ENCODE peak calls at places on chromosomes 6 and 20, in nine cellular contexts. V is IMR-90, I is brain microvascular endothelial cell, X is osteoblast, L is transverse colon, C is Panc1, T is Karpas-422, H is neural progenitor cell, N is heart left ventricle. Z is an unnamed sample.

GRCh38 chr6:147900191-147900830 is 391.8 kb downstream of the SAMD5 start:
- DNase-seq in V (peak), N (no peak), L (no peak), T (no peak), I (no peak), H (no peak), X (peak), C (no peak), Z (no peak)

GRCh38 chr6:166586424-166587156 is at the start of gene RAMACL:
- DNase-seq in T (peak), I (no peak), N (no peak), V (no peak), H (peak), X (no peak), L (peak), C (no peak), Z (no peak)

GRCh38 chr6:87105823-87106222 is 10.9 kb upstream of the CGA start:
- DNase-seq in X (no peak), T (no peak), C (no peak), I (no peak), N (no peak), V (peak), L (no peak), H (no peak), Z (no peak)

GRCh38 chr6:39029156-39030011 is 19.2 kb upstream of the GLP1R start:
- DNase-seq in V (no peak), N (no peak), T (peak), C (peak), L (peak), I (peak), X (peak), H (peak), Z (no peak)

GRCh38 chr6:152356659-152357058 is 280.5 kb downstream of the SYNE1 start:
- DNase-seq in N (no peak), C (peak), I (peak), T (peak), V (peak), L (no peak), H (peak), X (no peak), Z (no peak)

GRCh38 chr6:42257614-42258013 is 40.0 kb upstream of the MRPS10 start:
- DNase-seq in C (no peak), N (no peak), L (no peak), I (no peak), X (no peak), H (peak), V (no peak), T (no peak), Z (no peak)

GRCh38 chr20:39849664-39850063 is 839.4 kb downstream of the MAFB start:
- DNase-seq in I (peak), T (no peak), N (peak), C (no peak), L (peak), V (peak), H (no peak), X (peak), Z (peak)

GRCh38 chr6:32825966-32826365 is 9.2 kb upstream of the HLA-DOB start:
- DNase-seq in T (no peak), H (peak), L (no peak), X (no peak), C (no peak), V (peak), N (no peak), I (peak), Z (no peak)

GRCh38 chr20:4053516-4053919 is 38.2 kb upstream of the RNF24 start:
- DNase-seq in X (no peak), N (no peak), H (no peak), I (peak), L (no peak), C (no peak), T (no peak), V (no peak), Z (no peak)

GRCh38 chr20:4555188-4555893 is 166.4 kb upstream of the PRND start:
- DNase-seq in V (peak), N (no peak), I (peak), C (peak), X (peak), T (no peak), L (no peak), H (no peak), Z (peak)

GRCh38 chr6:20188630-20189075 is 23.6 kb downstream of the MBOAT1 start:
- DNase-seq in L (no peak), C (no peak), T (no peak), N (no peak), V (no peak), I (no peak), X (no peak), H (peak), Z (no peak)

GRCh38 chr20:37501940-37502339 is 19.1 kb upstream of the NNAT start:
- DNase-seq in T (no peak), L (no peak), N (no peak), C (no peak), H (no peak), V (no peak), I (no peak), X (no peak), Z (no peak)

GRCh38 chr6:36998723-36999466 is 6.6 kb upstream of the FGD2 start:
- DNase-seq in C (no peak), T (no peak), L (no peak), N (no peak), I (no peak), H (no peak), V (no peak), X (no peak), Z (no peak)

GRCh38 chr6:39251406-39251805 is 22.1 kb upstream of the KCNK5 start:
- DNase-seq in X (no peak), C (no peak), H (no peak), L (peak), T (no peak), N (no peak), I (no peak), V (no peak), Z (no peak)

GRCh38 chr6:163941471-163941980 is 527.0 kb downstream of the QKI start:
- DNase-seq in V (no peak), X (no peak), H (peak), C (no peak), N (peak), T (no peak), L (no peak), I (no peak), Z (no peak)

GRCh38 chr6:125346143-125346925 is 44.6 kb upstream of the HDDC2 start:
- DNase-seq in N (no peak), X (no peak), L (peak), C (no peak), I (peak), T (no peak), V (no peak), H (no peak), Z (no peak)

GRCh38 chr6:6678811-6679210 is 90.3 kb downstream of the LY86 start:
- DNase-seq in X (no peak), L (no peak), V (no peak), C (no peak), N (no peak), H (peak), I (no peak), T (no peak), Z (no peak)

GRCh38 chr20:59207742-59208357 is 44.2 kb downstream of the ZNF831 start:
- DNase-seq in H (peak), X (no peak), L (peak), N (peak), C (no peak), I (no peak), V (no peak), T (peak), Z (no peak)

GRCh38 chr6:152727507-152727906 is 23.1 kb upstream of the VIP start:
- DNase-seq in T (no peak), H (peak), C (no peak), L (no peak), X (no peak), N (no peak), V (no peak), I (no peak), Z (no peak)

GRCh38 chr6:39769012-39769411 is 23.2 kb upstream of the DAAM2 start:
- DNase-seq in T (no peak), N (no peak), X (no peak), C (no peak), I (no peak), H (no peak), V (no peak), L (no peak), Z (no peak)

GRCh38 chr6:50541941-50542340 is 171.4 kb upstream of the TFAP2D start:
- DNase-seq in H (no peak), T (no peak), I (no peak), V (no peak), N (no peak), X (peak), C (no peak), L (no peak), Z (no peak)

GRCh38 chr20:63006611-63007471 is at the start of gene BHLHE23:
- DNase-seq in N (no peak), L (no peak), V (no peak), H (peak), X (no peak), C (no peak), I (no peak), T (no peak), Z (no peak)

GRCh38 chr6:124197148-124197547 is 393.5 kb downstream of the NKAIN2 start:
- DNase-seq in I (no peak), X (no peak), L (no peak), N (no peak), H (no peak), T (no peak), V (no peak), C (no peak), Z (no peak)

GRCh38 chr6:52019092-52019491 is 68.3 kb downstream of the PKHD1 start:
- DNase-seq in V (no peak), N (no peak), X (no peak), C (no peak), T (no peak), L (no peak), I (no peak), H (no peak), Z (no peak)

GRCh38 chr6:134175532-134176282 is 123.3 kb upstream of the SLC2A12 start:
- DNase-seq in N (peak), C (no peak), H (peak), I (peak), L (peak), V (peak), T (no peak), X (peak), Z (no peak)

GRCh38 chr6:43817192-43817591 is 47.2 kb downstream of the VEGFA start:
- DNase-seq in V (peak), H (peak), T (peak), L (peak), N (peak), I (peak), X (peak), C (no peak), Z (no peak)

GRCh38 chr6:107489636-107490567 is at the start of gene SOBP:
- DNase-seq in N (peak), V (peak), C (no peak), I (no peak), X (peak), L (peak), H (peak), T (peak), Z (no peak)

GRCh38 chr6:120272038-120272437 is 922.5 kb upstream of the MAN1A1 start:
- DNase-seq in C (no peak), T (no peak), N (no peak), X (no peak), H (no peak), I (no peak), V (no peak), L (no peak), Z (no peak)

GRCh38 chr6:160010067-160010466 is 41.2 kb downstream of the IGF2R start:
- DNase-seq in T (no peak), C (no peak), H (no peak), X (no peak), L (no peak), N (peak), I (peak), V (peak), Z (no peak)

GRCh38 chr6:4794140-4794707 is 18.0 kb downstream of the CDYL start:
- DNase-seq in C (no peak), L (peak), H (peak), V (no peak), I (no peak), N (peak), X (peak), T (no peak), Z (no peak)

GRCh38 chr6:39137235-39137634 is 22.2 kb upstream of the SAYSD1 start:
- DNase-seq in X (no peak), C (no peak), H (peak), N (peak), L (peak), I (peak), V (peak), T (peak), Z (peak)

GRCh38 chr20:51512645-51513044 is 29.9 kb downstream of the NFATC2 start:
- DNase-seq in V (no peak), C (no peak), T (no peak), H (no peak), L (no peak), X (no peak), N (no peak), I (no peak), Z (no peak)

GRCh38 chr6:1135726-1136414 is 176.0 kb upstream of the FOXQ1 start:
- DNase-seq in L (no peak), X (no peak), I (no peak), V (no peak), C (no peak), N (no peak), T (no peak), H (no peak), Z (no peak)

GRCh38 chr20:25685276-25686080 is 11.2 kb downstream of the ZNF337 start:
- DNase-seq in V (no peak), C (no peak), X (no peak), L (no peak), T (peak), N (no peak), H (no peak), I (no peak), Z (no peak)

GRCh38 chr6:37675606-37676005 is 22.1 kb downstream of the MDGA1 start:
- DNase-seq in T (no peak), X (peak), L (no peak), H (no peak), V (no peak), N (no peak), C (no peak), I (no peak), Z (no peak)

GRCh38 chr6:75852721-75853120 is 103.7 kb downstream of the MYO6 start:
- DNase-seq in V (peak), X (no peak), L (no peak), N (no peak), C (peak), H (no peak), I (peak), T (no peak), Z (no peak)

DNA sequence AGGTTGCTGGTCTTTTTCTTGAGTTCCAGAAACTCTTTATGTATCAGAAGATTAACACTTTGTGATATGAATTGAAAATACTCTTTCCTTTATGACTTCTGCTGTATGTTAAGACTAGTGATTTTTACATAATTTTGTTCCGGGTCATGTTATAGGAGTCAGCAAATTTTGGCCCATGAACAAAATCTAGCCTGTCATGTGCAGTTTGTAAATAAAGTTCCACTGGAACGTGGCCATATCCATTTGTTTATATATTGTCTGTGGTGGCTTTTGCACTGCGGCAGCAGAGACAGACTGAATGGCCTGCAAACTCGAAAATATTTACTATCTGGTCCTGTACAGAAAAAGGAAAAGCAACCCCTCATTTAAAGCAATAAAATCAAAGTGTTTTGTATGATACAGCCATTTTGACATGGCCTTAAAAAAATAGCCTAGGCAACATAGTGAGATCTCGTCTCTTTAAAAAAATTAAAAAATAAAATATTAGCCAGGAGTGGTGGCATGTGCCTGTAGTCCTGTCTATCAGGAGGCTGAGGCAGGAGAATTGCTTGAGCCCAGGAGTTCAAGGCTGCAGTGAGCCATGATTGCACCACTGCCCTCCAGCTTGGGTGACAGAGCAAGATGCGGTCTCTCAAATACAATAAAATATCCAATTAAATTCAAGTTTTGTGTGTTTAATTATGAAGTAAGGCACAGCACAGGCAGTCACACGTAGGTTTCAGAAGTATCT is 36.9 kb downstream of the SNX9 start:
- DNase-seq in L (no peak), T (no peak), H (no peak), I (no peak), V (no peak), X (no peak), N (no peak), C (no peak), Z (no peak)
- H3K27ac ChIP-seq in L (no peak), T (no peak), H (no peak), I (no peak), V (peak), X (no peak), N (no peak), C (peak), Z (no peak)

GRCh38 chr6:128836761-128837160 is 46.2 kb upstream of the LAMA2 start:
- DNase-seq in T (no peak), L (no peak), V (no peak), N (no peak), X (no peak), H (no peak), C (no peak), I (no peak), Z (no peak)

GRCh38 chr6:128844598-128844997 is 38.3 kb upstream of the LAMA2 start:
- DNase-seq in X (no peak), L (no peak), T (no peak), H (no peak), N (no peak), V (no peak), C (no peak), I (no peak), Z (no peak)

GRCh38 chr6:128841518-128841917 is 41.4 kb upstream of the LAMA2 start:
- DNase-seq in C (no peak), V (no peak), H (no peak), L (no peak), N (no peak), I (no peak), X (no peak), T (no peak), Z (no peak)
- H3K4me3 ChIP-seq in C (no peak), V (no peak), H (no peak), L (no peak), N (no peak), I (no peak), X (no peak), T (no peak), Z (no peak)

DNA sequence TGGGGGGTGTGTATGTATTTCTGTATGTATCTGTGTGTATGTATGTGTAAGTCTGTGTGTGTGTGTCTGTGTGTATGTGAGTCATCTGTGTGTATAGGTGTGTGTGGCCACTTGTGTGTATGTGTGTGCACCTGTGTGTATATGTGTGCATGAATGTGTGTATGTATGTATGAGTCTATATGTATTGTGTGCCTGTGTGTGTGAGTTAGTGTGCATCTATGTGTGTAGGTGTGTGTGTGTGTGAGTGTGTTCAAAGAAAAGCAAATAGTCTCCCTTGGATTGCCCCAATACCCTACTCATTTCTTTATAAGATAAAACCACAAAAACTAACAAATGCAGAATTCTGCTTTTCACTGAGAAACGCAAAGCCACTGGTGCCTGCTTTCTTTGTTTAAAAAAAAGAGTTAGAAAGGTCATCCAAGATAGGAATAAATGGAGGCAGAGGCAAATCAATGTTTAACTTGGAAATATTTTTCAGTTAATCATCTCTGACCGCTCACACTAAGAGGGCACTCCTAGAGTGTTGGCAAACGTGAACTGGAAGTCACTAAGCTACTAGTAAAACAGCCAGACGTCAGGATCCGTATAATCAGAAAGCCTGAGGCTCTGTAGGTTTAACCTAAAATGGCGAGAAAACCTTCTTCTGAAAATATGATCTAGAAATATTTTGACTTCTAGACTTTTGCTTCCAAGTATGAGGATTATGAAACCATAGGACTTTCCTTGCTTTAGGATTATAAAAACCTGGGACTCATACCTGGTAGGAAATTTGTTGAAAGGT is 37.4 kb upstream of the JAG1 start:
- DNase-seq in C (no peak), X (peak), N (no peak), H (no peak), T (no peak), L (no peak), I (no peak), V (peak), Z (no peak)
- H3K27ac ChIP-seq in C (no peak), X (no peak), N (no peak), H (no peak), T (no peak), L (peak), I (no peak), V (no peak), Z (no peak)

GRCh38 chr20:9835302-9835701 is 3.6 kb downstream of the PAK5 start:
- DNase-seq in T (no peak), C (no peak), V (no peak), N (no peak), X (no peak), I (no peak), L (no peak), H (no peak), Z (no peak)

GRCh38 chr20:9838035-9838377 is 870 bp downstream of the PAK5 start:
- DNase-seq in I (no peak), L (no peak), X (peak), C (no peak), H (no peak), V (no peak), T (no peak), N (no peak), Z (no peak)

GRCh38 chr20:9839626-9840025 is 750 bp upstream of the PAK5 start:
- DNase-seq in N (no peak), C (no peak), I (no peak), H (no peak), T (no peak), X (no peak), V (no peak), L (no peak), Z (no peak)

GRCh38 chr20:9837634-9838033 is 1.2 kb downstream of the PAK5 start:
- DNase-seq in H (peak), C (no peak), V (no peak), N (no peak), I (no peak), L (no peak), X (no peak), T (no peak), Z (no peak)

GRCh38 chr20:9838378-9839295 is at the start of gene PAK5:
- DNase-seq in I (peak), L (no peak), N (no peak), T (no peak), H (peak), V (peak), C (no peak), X (peak), Z (no peak)
- H3K4me3 ChIP-seq in I (peak), L (no peak), N (no peak), T (no peak), H (peak), V (peak), C (peak), X (no peak), Z (peak)

DNA sequence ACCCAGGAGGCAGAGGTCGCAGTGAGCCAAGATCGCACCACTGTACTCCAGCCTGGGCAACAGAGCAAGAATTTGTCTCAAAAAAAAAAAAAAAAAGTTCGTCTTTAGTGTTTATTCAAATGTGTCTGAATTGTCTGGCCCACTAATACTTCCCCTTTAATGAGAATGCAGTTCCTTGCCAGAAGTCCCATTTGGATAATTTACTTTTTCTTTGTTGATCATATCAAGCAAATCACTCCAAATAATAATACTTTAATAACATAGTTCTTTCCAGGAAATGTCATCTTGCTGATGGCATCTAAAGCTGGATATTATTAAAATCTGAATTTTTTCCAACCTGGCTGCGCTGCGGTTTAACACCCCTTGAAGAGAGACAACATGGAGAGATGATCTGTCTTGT is 111.1 kb upstream of the CNKSR3 start:
- DNase-seq in N (no peak), V (no peak), X (no peak), I (no peak), H (no peak), C (no peak), L (no peak), T (no peak), Z (no peak)
- H3K27ac ChIP-seq in N (no peak), V (no peak), X (no peak), I (no peak), H (no peak), C (no peak), L (no peak), T (no peak), Z (no peak)

GRCh38 chr20:22940350-22940749 is 94.8 kb upstream of the SSTR4 start:
- DNase-seq in L (no peak), N (no peak), I (no peak), V (no peak), X (no peak), H (no peak), T (no peak), C (no peak), Z (no peak)
- H3K4me3 ChIP-seq in L (no peak), N (no peak), I (no peak), V (no peak), X (no peak), H (no peak), T (no peak), C (no peak), Z (no peak)

GRCh38 chr6:161082215-161082614 is 90.6 kb downstream of the MAP3K4 start:
- DNase-seq in V (no peak), X (no peak), I (no peak), L (no peak), N (no peak), T (no peak), H (no peak), C (no peak), Z (no peak)
- H3K27ac ChIP-seq in V (no peak), X (no peak), I (no peak), L (no peak), N (no peak), T (no peak), H (no peak), C (no peak), Z (no peak)

Z was measured in AG04450.